ENCODE peak calls at places on chromosomes 11 and 22, in ten cellular contexts. F is stomach, C is IMR-90, A is ovary, Z is tibial nerve, R is prostate gland, O is uterus, S is sigmoid colon, N is lower leg skin, E is suprapubic skin. T is an unnamed sample.

GRCh38 chr11:19868871-19869270 is 156.2 kb downstream of the NAV2 start:
- DNase-seq in F (no peak), C (peak; percentile 20), A (no peak), Z (no peak), R (no peak), O (no peak), S (no peak), N (no peak), E (no peak), T (no peak)

GRCh38 chr11:326592-326841 is 5.9 kb upstream of the IFITM3 start:
- DNase-seq in F (no peak), C (no peak), A (no peak), Z (no peak), R (no peak), O (no peak), S (no peak), N (no peak), E (no peak), T (no peak)

GRCh38 chr11:115221461-115222069 is 282.6 kb downstream of the CADM1 start:
- DNase-seq in F (no peak), C (no peak), A (no peak), Z (no peak), R (no peak), O (no peak), S (no peak), N (no peak), E (no peak), T (no peak)

GRCh38 chr11:794766-795637 is 3.1 kb downstream of the SLC25A22 start:
- DNase-seq in F (peak; percentile 64), C (no peak), A (peak; percentile 58), Z (no peak), R (no peak), O (no peak), S (no peak), N (no peak), E (no peak), T (no peak)

GRCh38 chr11:126592496-126593410 is 237.3 kb downstream of the ST3GAL4 start:
- DNase-seq in F (no peak), C (peak; percentile 12), A (no peak), Z (no peak), R (no peak), O (no peak), S (no peak), N (no peak), E (no peak), T (no peak)

GRCh38 chr11:27420722-27421572 is 51.6 kb downstream of the LGR4 start:
- DNase-seq in F (no peak), C (no peak), A (no peak), Z (no peak), R (no peak), O (no peak), S (no peak), N (no peak), E (no peak), T (peak; percentile 86)

GRCh38 chr11:71240865-71241691 is 11.3 kb downstream of the SHANK2 start:
- DNase-seq in F (peak; percentile 57), C (peak; percentile 94), A (no peak), Z (peak; percentile 70), R (peak; percentile 77), O (no peak), S (peak; percentile 68), N (peak; percentile 85), E (peak; percentile 65), T (no peak)

GRCh38 chr11:44627911-44628729 is 62.7 kb downstream of the CD82 start:
- DNase-seq in F (peak; percentile 57), C (peak; percentile 49), A (peak; percentile 71), Z (peak; percentile 32), R (peak; percentile 47), O (peak; percentile 78), S (peak; percentile 95), N (peak; percentile 91), E (peak; percentile 61), T (no peak)

GRCh38 chr11:68021167-68021787 is 9.2 kb upstream of the NDUFS8 start:
- DNase-seq in F (peak; percentile 72), C (no peak), A (no peak), Z (no peak), R (no peak), O (no peak), S (no peak), N (no peak), E (no peak), T (no peak)

GRCh38 chr11:45899448-45900174 is 7.5 kb downstream of the FREY1 start:
- DNase-seq in F (peak; percentile 79), C (peak; percentile 90), A (peak; percentile 87), Z (peak; percentile 78), R (peak; percentile 61), O (peak; percentile 93), S (peak; percentile 94), N (peak; percentile 93), E (peak; percentile 91), T (peak; percentile 81)
- TF ChIP-seq POLR2A in F (no peak), C (no peak), A (peak; percentile 56), Z (no peak), R (no peak), O (no peak), S (no peak), N (no peak), E (no peak), T (no peak)

GRCh38 chr22:31616315-31616980 is 45.6 kb downstream of the PISD start:
- DNase-seq in F (no peak), C (no peak), A (peak; percentile 24), Z (no peak), R (no peak), O (no peak), S (no peak), N (no peak), E (no peak), T (no peak)

GRCh38 chr22:31613904-31614296 is 48.1 kb downstream of the PISD start:
- DNase-seq in F (no peak), C (no peak), A (no peak), Z (no peak), R (no peak), O (no peak), S (no peak), N (no peak), E (no peak), T (no peak)

GRCh38 chr22:31614781-31615480 is 47.1 kb downstream of the PISD start:
- DNase-seq in F (no peak), C (no peak), A (peak; percentile 26), Z (no peak), R (no peak), O (no peak), S (peak; percentile 50), N (no peak), E (no peak), T (no peak)

GRCh38 chr22:31615481-31615840 is 46.6 kb downstream of the PISD start:
- DNase-seq in F (no peak), C (no peak), A (no peak), Z (no peak), R (no peak), O (no peak), S (no peak), N (no peak), E (no peak), T (no peak)

GRCh38 chr22:31615940-31616314 is 46.1 kb downstream of the PISD start:
- DNase-seq in F (no peak), C (no peak), A (no peak), Z (no peak), R (no peak), O (no peak), S (no peak), N (no peak), E (no peak), T (no peak)
- TF ChIP-seq POLR2A in F (no peak), C (no peak), A (no peak), Z (no peak), R (no peak), O (no peak), S (no peak), N (no peak), E (no peak), T (no peak)

DNA sequence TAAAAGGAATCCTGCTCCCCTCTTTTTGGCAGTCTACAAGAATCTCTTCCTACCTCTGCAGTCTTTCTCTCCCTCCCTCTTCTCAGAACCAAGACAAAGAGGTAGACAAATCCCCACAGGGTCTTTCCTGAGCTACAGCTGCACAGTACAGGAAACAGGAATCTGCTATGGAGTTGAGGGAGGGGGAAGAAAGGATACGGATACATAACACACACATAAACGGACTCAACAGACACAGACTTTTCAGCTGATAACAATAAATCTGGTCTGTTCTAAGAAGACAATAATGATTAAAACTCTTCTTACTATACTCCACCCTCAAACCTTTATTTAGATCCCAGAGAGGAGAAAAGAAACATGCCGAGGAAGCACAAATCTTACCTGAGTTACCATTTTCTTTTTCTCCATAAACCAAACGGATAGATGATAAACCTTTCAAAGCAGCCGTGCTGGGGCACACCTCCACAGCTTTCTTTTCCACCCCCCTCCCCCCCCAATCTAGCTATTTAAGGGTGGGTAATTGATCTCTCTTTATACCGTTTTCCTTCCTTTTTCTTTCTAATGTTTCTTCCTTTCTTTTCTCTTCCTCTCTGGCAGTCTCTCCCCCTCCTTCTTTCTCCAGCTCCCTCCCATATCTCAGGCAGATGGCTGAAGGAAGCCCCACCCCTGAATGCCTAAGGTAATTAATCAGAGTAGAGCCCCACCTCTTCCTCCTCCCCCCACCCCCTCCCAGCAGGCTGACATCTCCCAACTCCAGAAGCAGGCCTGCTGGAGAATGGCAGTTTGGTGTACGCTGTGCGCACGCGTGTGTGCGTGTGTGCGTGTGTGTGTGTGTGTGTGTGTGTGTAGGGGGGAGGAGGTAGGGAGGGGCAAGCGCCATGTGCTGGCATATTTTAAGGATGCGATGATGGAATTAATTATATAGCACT is 122.4 kb downstream of the APOL5 start:
- DNase-seq in F (peak; percentile 72), C (peak; percentile 98), A (peak; percentile 86), Z (peak; percentile 64), R (peak; percentile 82), O (peak; percentile 94), S (peak; percentile 94), N (peak; percentile 95), E (peak; percentile 90), T (peak; percentile 60)
- TF ChIP-seq POLR2A in F (no peak), C (peak; percentile 48), A (peak; percentile 9), Z (no peak), R (peak; percentile 39), O (no peak), S (no peak), N (no peak), E (no peak), T (no peak)

GRCh38 chr11:110295086-110295485 is 1.3 kb downstream of the RDX start:
- DNase-seq in F (no peak), C (no peak), A (no peak), Z (no peak), R (no peak), O (no peak), S (no peak), N (no peak), E (no peak), T (no peak)

GRCh38 chr11:110297082-110297725 is 790 bp upstream of the RDX start:
- DNase-seq in F (no peak), C (peak; percentile 53), A (no peak), Z (no peak), R (no peak), O (no peak), S (no peak), N (no peak), E (no peak), T (peak; percentile 39)

GRCh38 chr11:110297726-110298297 is 1.4 kb upstream of the RDX start:
- DNase-seq in F (no peak), C (no peak), A (no peak), Z (no peak), R (no peak), O (no peak), S (no peak), N (no peak), E (no peak), T (peak; percentile 40)

GRCh38 chr11:110295487-110296225 is 758 bp downstream of the RDX start:
- DNase-seq in F (peak; percentile 61), C (peak; percentile 40), A (peak; percentile 76), Z (peak; percentile 51), R (peak; percentile 48), O (peak; percentile 34), S (peak; percentile 75), N (peak; percentile 90), E (peak; percentile 72), T (peak; percentile 85)

GRCh38 chr11:110296226-110297081 is at the start of gene RDX:
- DNase-seq in F (peak; percentile 75), C (peak; percentile 63), A (peak; percentile 80), Z (peak; percentile 35), R (peak; percentile 63), O (peak; percentile 62), S (peak; percentile 82), N (peak; percentile 95), E (peak; percentile 88), T (peak; percentile 82)
- TF ChIP-seq POLR2A in F (no peak), C (peak; percentile 76), A (peak; percentile 65), Z (no peak), R (no peak), O (peak; percentile 46), S (no peak), N (no peak), E (peak; percentile 18), T (peak; percentile 50)